ENCODE peak calls at places on chromosomes 7 and 10, in ten cellular contexts. V is astrocyte, X is esophagus squamous epithelium, T is CD14-positive monocyte, P is astrocyte of the spinal cord, I is bronchial epithelial cell, F is AG04450, N is upper lobe of left lung, A is GM13976, E is cardiac fibroblast. C is an unnamed sample.

GRCh38 chr10:86662186-86663045 is 5.9 kb upstream of the LDB3 start:
- DNase-seq in V (no peak), E (no peak), P (no peak), X (no peak), F (no peak), A (no peak), N (no peak), I (no peak), T (no peak), C (no peak)

GRCh38 chr10:5165738-5166137 is 19.2 kb downstream of the AKR1C8 start:
- DNase-seq in X (no peak), F (no peak), A (no peak), I (no peak), N (no peak), E (peak), T (no peak), P (peak), V (peak), C (no peak)

GRCh38 chr10:59433720-59434428 is 71.5 kb upstream of the FAM13C start:
- DNase-seq in V (peak), F (no peak), E (no peak), I (peak), X (no peak), T (no peak), P (no peak), A (no peak), N (no peak), C (no peak)

GRCh38 chr7:117871778-117872538 is 1.3 kb downstream of the CTTNBP2 start:
- DNase-seq in P (peak), T (no peak), F (no peak), N (no peak), A (peak), V (no peak), I (no peak), X (no peak), E (no peak), C (no peak)

GRCh38 chr10:72171175-72171630 is 44.6 kb upstream of the ANAPC16 start:
- DNase-seq in A (no peak), N (peak), I (peak), P (peak), X (no peak), F (no peak), T (no peak), E (peak), V (peak), C (peak)

GRCh38 chr7:1961776-1962276 is 270.9 kb downstream of the MAD1L1 start:
- DNase-seq in N (no peak), T (no peak), E (peak), F (peak), V (peak), I (peak), P (peak), A (no peak), X (no peak), C (peak)

GRCh38 chr7:4871056-4871680 is 9.3 kb upstream of the PAPOLB start:
- DNase-seq in F (no peak), N (peak), E (peak), A (no peak), I (no peak), P (peak), V (no peak), X (no peak), T (no peak), C (no peak)

GRCh38 chr7:5255832-5256231 is 26.9 kb upstream of the SLC29A4 start:
- DNase-seq in P (no peak), I (peak), A (no peak), X (no peak), N (no peak), F (no peak), V (no peak), E (no peak), T (no peak), C (no peak)

GRCh38 chr7:131141443-131141967 is 186.2 kb upstream of the MKLN1 start:
- DNase-seq in N (no peak), T (no peak), F (no peak), X (no peak), A (no peak), P (no peak), I (no peak), E (no peak), V (no peak), C (no peak)

GRCh38 chr10:15898046-15898445 is 37.7 kb upstream of the MINDY3 start:
- DNase-seq in V (no peak), E (peak), P (peak), X (no peak), F (no peak), N (no peak), A (no peak), T (no peak), I (peak), C (peak)

GRCh38 chr10:60185426-60185825 is 204.2 kb downstream of the ANK3 start:
- DNase-seq in P (no peak), I (peak), N (no peak), T (no peak), X (no peak), F (no peak), V (no peak), E (peak), A (no peak), C (no peak)

DNA sequence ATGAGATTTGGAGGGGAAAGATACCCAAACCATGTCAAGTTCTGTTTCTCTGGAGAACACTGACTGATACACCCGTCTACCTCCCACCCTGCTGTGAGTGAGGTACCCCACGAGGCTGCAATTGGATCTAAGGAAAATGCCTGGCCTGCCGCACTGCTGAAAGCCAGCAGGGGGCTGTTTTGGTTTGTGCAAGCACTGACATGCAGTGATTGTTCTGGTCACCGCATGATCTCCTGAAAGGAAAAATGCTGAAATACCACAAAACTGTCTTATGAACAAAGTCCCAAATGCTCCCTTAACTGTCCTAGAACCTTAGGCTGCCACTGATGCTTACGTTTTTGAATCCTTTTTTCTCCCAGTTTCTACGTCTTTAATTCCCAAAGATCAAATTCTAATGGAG is 132.7 kb downstream of the JCAD start:
- DNase-seq in A (no peak), T (no peak), F (peak), N (no peak), V (peak), E (peak), P (peak), X (no peak), I (peak), C (peak)
- TF ChIP-seq CTCF in A (no peak), T (no peak), F (peak), N (peak), V (peak), E (peak), P (peak), X (no peak), I (peak), C (peak)

GRCh38 chr7:138902156-138902555 is 79.0 kb downstream of the KIAA1549 start:
- DNase-seq in A (no peak), T (no peak), X (no peak), N (no peak), P (no peak), V (no peak), E (no peak), I (no peak), F (no peak), C (no peak)

GRCh38 chr7:138904122-138904435 is 77.1 kb downstream of the KIAA1549 start:
- DNase-seq in T (no peak), V (no peak), E (no peak), I (no peak), N (no peak), P (no peak), A (no peak), X (no peak), F (no peak), C (no peak)

GRCh38 chr7:138907438-138907837 is 73.8 kb downstream of the KIAA1549 start:
- DNase-seq in X (no peak), T (no peak), F (no peak), I (no peak), V (no peak), E (no peak), A (no peak), N (no peak), P (no peak), C (no peak)

GRCh38 chr7:138911007-138911406 is 70.2 kb downstream of the KIAA1549 start:
- DNase-seq in X (no peak), I (no peak), N (no peak), P (no peak), E (no peak), T (no peak), F (no peak), A (no peak), V (no peak), C (no peak)

DNA sequence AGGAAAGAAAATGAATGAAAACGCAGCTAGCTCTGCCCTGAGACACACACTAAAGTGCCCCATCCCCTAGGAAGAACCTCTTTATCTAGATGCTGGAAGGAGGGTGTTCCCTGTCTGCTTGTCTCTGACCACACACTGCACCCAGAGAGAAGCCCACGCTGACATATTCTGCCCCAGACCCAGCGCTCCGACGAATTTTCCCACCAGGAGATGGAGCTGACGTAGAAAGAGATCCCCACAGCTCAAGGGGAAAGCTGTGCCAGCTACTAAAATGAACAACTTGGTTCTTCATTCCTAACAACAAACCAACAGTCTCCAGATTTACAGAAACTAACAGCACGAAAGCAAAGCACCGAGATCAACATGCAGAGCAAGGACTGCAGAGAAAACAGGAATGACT is 73.3 kb downstream of the KIAA1549 start:
- DNase-seq in X (no peak), T (no peak), F (no peak), P (no peak), I (no peak), E (no peak), A (no peak), N (no peak), V (no peak), C (no peak)
- TF ChIP-seq CTCF in X (no peak), T (no peak), F (no peak), P (no peak), I (no peak), E (no peak), A (no peak), N (no peak), V (no peak), C (no peak)

DNA sequence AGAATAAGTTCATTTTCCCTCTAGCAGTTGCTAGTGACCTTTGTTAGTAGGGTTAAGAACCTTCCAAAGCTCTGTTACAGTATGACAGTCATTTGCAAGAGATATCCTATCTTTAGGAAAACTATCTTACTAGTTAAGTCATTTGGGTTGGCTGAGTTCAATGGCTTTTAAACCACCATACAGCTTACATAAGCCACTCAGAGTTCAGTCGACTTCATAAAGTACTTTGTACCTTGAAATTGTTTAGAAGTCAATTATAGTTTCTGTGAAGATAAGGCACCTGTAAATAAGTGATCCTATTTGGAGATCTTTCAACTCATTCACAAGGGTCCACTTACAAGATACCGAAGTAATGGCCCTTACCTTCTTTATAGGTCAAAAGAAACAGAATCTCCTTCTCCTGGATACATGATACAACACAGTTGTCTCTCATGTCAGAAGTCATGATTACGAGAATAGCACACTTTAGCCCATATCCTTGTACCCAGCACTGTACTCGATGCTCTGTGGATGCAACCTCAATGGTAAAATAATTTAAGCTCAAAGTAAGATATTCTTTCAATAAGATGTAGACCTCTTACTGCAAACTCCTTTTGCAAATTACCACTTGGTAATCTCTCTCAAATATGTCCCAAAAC is 11.9 kb upstream of the ABCC2 start:
- DNase-seq in A (no peak), F (no peak), N (no peak), I (no peak), T (no peak), X (no peak), V (no peak), E (no peak), P (no peak), C (no peak)
- TF ChIP-seq CTCF in A (no peak), F (no peak), N (no peak), I (no peak), T (no peak), X (no peak), V (no peak), E (no peak), P (no peak), C (no peak)

GRCh38 chr10:127364034-127364433 is 167.6 kb upstream of the INSYN2A start:
- DNase-seq in T (no peak), X (no peak), I (no peak), E (no peak), V (no peak), P (no peak), A (no peak), N (no peak), F (no peak), C (no peak)
- TF ChIP-seq CTCF in T (no peak), X (no peak), I (no peak), E (no peak), V (no peak), P (no peak), A (no peak), N (no peak), F (no peak), C (no peak)

DNA sequence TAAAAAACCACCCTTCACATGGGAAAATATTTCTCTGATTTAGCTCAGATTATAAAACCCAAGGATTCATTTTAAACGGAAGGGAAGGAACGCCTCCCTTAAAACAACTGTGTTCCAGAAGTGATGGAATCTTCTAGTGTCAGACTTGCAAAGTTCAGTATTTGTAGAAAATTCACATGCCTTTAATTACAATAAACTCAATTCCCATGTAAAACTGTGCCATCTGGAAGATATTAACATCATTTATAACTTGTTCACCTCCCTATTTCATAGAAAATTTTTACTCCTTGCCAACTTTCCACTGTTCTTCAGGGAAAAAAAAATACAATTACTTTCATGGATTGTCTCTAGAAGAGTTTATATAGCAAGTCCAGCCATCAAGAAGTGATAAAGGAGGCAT is 54.2 kb downstream of the NRP1 start:
- DNase-seq in F (no peak), I (no peak), E (no peak), V (no peak), N (no peak), A (no peak), X (no peak), T (no peak), P (no peak), C (no peak)
- TF ChIP-seq CTCF in F (no peak), I (no peak), E (no peak), V (no peak), N (no peak), A (no peak), X (no peak), T (no peak), P (no peak), C (no peak)

C was measured in HFFc6.